ENCODE peak calls at places on chromosomes 1 and 21, in five cellular contexts. H is posterior cingulate gyrus, J is kidney tubule cell, L is A549, X is caudate nucleus. R is an unnamed sample.

GRCh38 chr1:88800382-88801051 is 90.8 kb downstream of the GTF2B start:
- DNase-seq in H (no peak), J (peak), L (peak), X (no peak), R (peak)

GRCh38 chr1:112581530-112582192 is 37.3 kb downstream of the ST7L start:
- DNase-seq in H (no peak), J (no peak), L (no peak), X (no peak), R (no peak)

GRCh38 chr1:186977266-186977957 is 148.7 kb downstream of the PLA2G4A start:
- DNase-seq in H (no peak), J (no peak), L (no peak), X (no peak), R (no peak)

GRCh38 chr1:198494139-198494538 is 46.3 kb downstream of the ATP6V1G3 start:
- DNase-seq in H (peak), J (no peak), L (no peak), X (no peak), R (no peak)

GRCh38 chr1:30307182-30307581 is 416.2 kb downstream of the MATN1 start:
- DNase-seq in H (no peak), J (no peak), L (no peak), X (no peak), R (no peak)

GRCh38 chr1:6399294-6399693 is 5.7 kb upstream of the ACOT7 start:
- DNase-seq in H (no peak), J (no peak), L (no peak), X (no peak), R (no peak)

GRCh38 chr1:23403355-23403734 is 21.2 kb downstream of the TCEA3 start:
- DNase-seq in H (no peak), J (no peak), L (no peak), X (no peak), R (no peak)

GRCh38 chr1:228392111-228392936 is 14.3 kb downstream of the TRIM11 start:
- DNase-seq in H (peak), J (no peak), L (no peak), X (no peak), R (no peak)

GRCh38 chr1:59057211-59057694 is 239.6 kb upstream of the FGGY start:
- DNase-seq in H (no peak), J (peak), L (peak), X (no peak), R (peak)

GRCh38 chr1:73564294-73564693 is 633.7 kb downstream of the LRRIQ3 start:
- DNase-seq in H (no peak), J (no peak), L (no peak), X (no peak), R (no peak)

GRCh38 chr21:45319461-45320211 is 31.9 kb upstream of the POFUT2 start:
- DNase-seq in H (peak), J (no peak), L (no peak), X (no peak), R (peak)

GRCh38 chr21:41947596-41948403 is 6.0 kb downstream of the C2CD2 start:
- DNase-seq in H (peak), J (peak), L (no peak), X (peak), R (peak)

GRCh38 chr21:28922368-28922767 is 70.3 kb downstream of the LTN1 start:
- DNase-seq in H (no peak), J (no peak), L (no peak), X (no peak), R (no peak)

GRCh38 chr1:234531181-234532132 is 52.5 kb upstream of the TARBP1 start:
- DNase-seq in H (peak), J (peak), L (no peak), X (peak), R (peak)

GRCh38 chr1:229032455-229032854 is 238.5 kb upstream of the RAB4A start:
- DNase-seq in H (no peak), J (no peak), L (no peak), X (no peak), R (no peak)

GRCh38 chr1:204115128-204115527 is 36.7 kb downstream of the ETNK2 start:
- DNase-seq in H (peak), J (no peak), L (no peak), X (no peak), R (no peak)